ENCODE peak calls at places on chromosome 4, in seven cellular contexts. S is H1, D is HCT116, E is GM12878, H is HepG2, I is endothelial cell of umbilical vein, C is K562. L is an unnamed sample.

GRCh38 chr4:38491854-38492478 is 172.0 kb upstream of the KLF3 start:
- DNase-seq in S (no peak), D (no peak), E (no peak), H (no peak), I (no peak), C (no peak), L (no peak)

GRCh38 chr4:29581469-29581868 is 1138.7 kb upstream of the PCDH7 start:
- DNase-seq in S (no peak), D (no peak), E (no peak), H (no peak), I (peak; percentile 30), C (no peak), L (no peak)

GRCh38 chr4:3747582-3747906 is 18.6 kb upstream of the ADRA2C start:
- DNase-seq in S (peak; percentile 93), D (no peak), E (no peak), H (no peak), I (no peak), C (peak; percentile 41), L (peak; percentile 83)

GRCh38 chr4:140704392-140704955 is 51.7 kb downstream of the TBC1D9 start:
- DNase-seq in S (no peak), D (no peak), E (no peak), H (no peak), I (no peak), C (no peak), L (no peak)

GRCh38 chr4:167775374-167775773 is 317.0 kb upstream of the ANXA10 start:
- DNase-seq in S (no peak), D (no peak), E (no peak), H (no peak), I (no peak), C (no peak), L (no peak)

GRCh38 chr4:8729408-8730149 is 137.0 kb downstream of the CPZ start:
- DNase-seq in S (no peak), D (no peak), E (no peak), H (no peak), I (no peak), C (no peak), L (no peak)

GRCh38 chr4:138401330-138401729 is 159.2 kb upstream of the SLC7A11 start:
- DNase-seq in S (no peak), D (no peak), E (no peak), H (no peak), I (peak; percentile 11), C (no peak), L (no peak)

GRCh38 chr4:52142816-52143215 is 91.7 kb downstream of the SPATA18 start:
- DNase-seq in S (no peak), D (no peak), E (no peak), H (no peak), I (no peak), C (no peak), L (no peak)

GRCh38 chr4:121908346-121908745 is 38.1 kb upstream of the BBS7 start:
- DNase-seq in S (no peak), D (no peak), E (no peak), H (no peak), I (no peak), C (no peak), L (no peak)

GRCh38 chr4:38368612-38369011 is 295.4 kb upstream of the KLF3 start:
- DNase-seq in S (no peak), D (no peak), E (no peak), H (no peak), I (no peak), C (no peak), L (no peak)

GRCh38 chr4:141155586-141155985 is 22.3 kb upstream of the RNF150 start:
- DNase-seq in S (no peak), D (no peak), E (no peak), H (no peak), I (no peak), C (no peak), L (no peak)

GRCh38 chr4:24405356-24405755 is 179.0 kb downstream of the DHX15 start:
- DNase-seq in S (no peak), D (no peak), E (no peak), H (no peak), I (no peak), C (no peak), L (no peak)

GRCh38 chr4:126664839-126665238 is 967.9 kb upstream of the INTU start:
- DNase-seq in S (no peak), D (no peak), E (no peak), H (no peak), I (no peak), C (no peak), L (no peak)

GRCh38 chr4:26030780-26031179 is 116.8 kb downstream of the SMIM20 start:
- DNase-seq in S (no peak), D (no peak), E (no peak), H (no peak), I (no peak), C (no peak), L (no peak)

GRCh38 chr4:26028133-26028792 is 114.2 kb downstream of the SMIM20 start:
- DNase-seq in S (peak; percentile 62), D (no peak), E (no peak), H (no peak), I (no peak), C (no peak), L (peak; percentile 94)

GRCh38 chr4:26029512-26030131 is 115.6 kb downstream of the SMIM20 start:
- DNase-seq in S (peak; percentile 59), D (no peak), E (no peak), H (no peak), I (no peak), C (no peak), L (no peak)

GRCh38 chr4:26030260-26030667 is 116.2 kb downstream of the SMIM20 start:
- DNase-seq in S (peak; percentile 63), D (no peak), E (no peak), H (no peak), I (no peak), C (no peak), L (peak; percentile 98)

DNA sequence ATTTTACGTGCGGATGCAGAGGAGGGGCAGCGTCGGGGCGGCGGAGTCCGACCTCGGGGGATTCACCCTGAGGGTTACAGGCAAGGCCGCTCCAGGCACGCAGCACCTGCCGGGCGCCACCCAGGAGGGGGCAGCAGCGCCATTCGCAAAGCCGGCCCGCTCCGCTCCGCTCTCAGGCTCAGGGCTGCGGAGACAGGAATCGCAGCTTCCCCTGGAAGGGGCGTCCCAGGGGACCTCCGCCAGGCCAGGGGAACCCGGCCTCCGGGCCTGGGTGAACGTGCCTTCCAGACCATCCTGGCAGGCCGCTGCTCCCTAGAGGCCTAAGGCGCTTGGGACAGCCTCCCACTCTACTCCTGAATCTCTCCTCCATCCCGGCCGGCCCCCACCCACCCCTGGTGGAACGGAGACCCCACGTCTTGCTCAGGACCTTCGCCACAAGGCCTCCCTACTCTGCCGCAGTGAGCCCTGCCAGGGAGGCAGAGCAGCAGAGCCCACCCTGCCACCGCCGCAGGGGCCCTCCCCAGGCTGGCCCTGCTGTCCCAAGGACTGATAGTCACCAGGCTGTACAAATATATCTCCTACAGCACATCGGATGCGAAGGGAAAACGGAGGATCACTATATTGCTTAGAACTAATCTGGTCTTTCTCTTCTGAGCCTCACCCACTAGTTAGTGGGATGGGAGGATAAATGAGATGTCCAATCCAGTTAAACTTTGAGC is 114.9 kb downstream of the SMIM20 start:
- DNase-seq in S (peak; percentile 91), D (no peak), E (no peak), H (peak; percentile 27), I (peak; percentile 19), C (peak; percentile 52), L (peak; percentile 26)
- H3K27ac ChIP-seq in S (peak overlapping the region; percentile 95), D (no peak overlapping the region), E (no peak overlapping the region), H (no peak overlapping the region), I (no peak overlapping the region), C (no peak overlapping the region), L (peak overlapping the region; percentile 99)

GRCh38 chr4:184536881-184537248 is 62.5 kb upstream of the IRF2 start:
- DNase-seq in S (no peak), D (no peak), E (no peak), H (no peak), I (no peak), C (peak; percentile 19), L (no peak)
- TF ChIP-seq POLR2AphosphoS5 in S (no peak), D (no peak), E (no peak), H (no peak), I (no peak), C (no peak), L (no peak)

GRCh38 chr4:19054916-19055315 is 1033.4 kb upstream of the LCORL start:
- DNase-seq in S (no peak), D (no peak), E (no peak), H (no peak), I (no peak), C (no peak), L (no peak)
- H2AFZ ChIP-seq in S (no peak overlapping the region), D (no peak overlapping the region), E (no peak overlapping the region), H (no peak overlapping the region), I (no peak overlapping the region), C (no peak overlapping the region), L (no peak overlapping the region)

GRCh38 chr4:147481577-147482109 is 746 bp downstream of the EDNRA start:
- DNase-seq in S (peak; percentile 61), D (no peak), E (no peak), H (no peak), I (no peak), C (no peak), L (peak; percentile 60)
- H3K27ac ChIP-seq in S (no peak overlapping the region), D (no peak overlapping the region), E (no peak overlapping the region), H (no peak overlapping the region), I (no peak overlapping the region), C (no peak overlapping the region), L (no peak overlapping the region)

DNA sequence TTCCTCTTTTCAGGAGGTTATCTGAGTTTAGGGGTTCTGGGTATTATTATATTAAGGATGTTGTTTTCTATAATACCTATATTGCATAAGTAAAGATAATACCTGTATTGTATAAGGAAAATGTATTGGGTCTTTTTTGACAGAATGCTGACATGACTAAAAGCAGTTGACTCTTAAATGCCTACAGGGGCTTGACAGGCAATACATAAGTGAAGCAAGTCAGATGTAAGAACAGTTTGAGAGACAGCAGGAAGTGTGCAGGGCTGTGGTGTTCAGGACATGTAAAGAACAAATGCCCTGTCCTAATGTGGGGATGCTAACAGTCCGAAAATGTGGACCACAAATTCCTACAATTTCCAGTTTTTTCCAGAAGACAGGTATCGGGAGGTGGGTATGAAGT is 30.2 kb upstream of the NDST3 start:
- DNase-seq in S (no peak), D (no peak), E (no peak), H (no peak), I (no peak), C (no peak), L (no peak)
- TF ChIP-seq POLR2AphosphoS5 in S (no peak), D (no peak), E (no peak), H (no peak), I (no peak), C (no peak), L (no peak)

DNA sequence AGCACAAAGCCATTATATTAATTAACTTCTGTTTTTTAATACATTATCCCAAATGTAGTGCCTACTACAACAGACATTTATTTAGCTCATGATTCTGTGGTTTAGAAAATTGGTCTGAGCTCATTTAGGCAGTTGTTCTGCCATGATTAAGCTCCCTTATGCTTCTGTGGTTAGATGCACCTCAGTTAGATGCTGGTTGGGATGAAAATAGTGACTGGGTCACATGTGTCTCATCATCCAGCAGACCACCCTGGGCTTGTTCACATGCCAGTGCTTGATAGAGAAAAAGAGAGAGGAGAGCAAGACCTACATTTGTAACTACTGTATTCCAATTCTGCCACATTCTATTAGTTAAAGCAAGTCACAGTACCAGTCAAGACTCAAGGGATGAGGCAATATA is 376.4 kb upstream of the GNPDA2 start:
- DNase-seq in S (no peak), D (no peak), E (no peak), H (no peak), I (no peak), C (no peak), L (no peak)
- H2AFZ ChIP-seq in S (no peak overlapping the region), D (no peak overlapping the region), E (no peak overlapping the region), H (no peak overlapping the region), I (no peak overlapping the region), C (no peak overlapping the region), L (no peak overlapping the region)

GRCh38 chr4:94548571-94548970 is 96.8 kb downstream of the PDLIM5 start:
- DNase-seq in S (no peak), D (peak; percentile 43), E (no peak), H (peak; percentile 71), I (peak; percentile 93), C (no peak), L (peak; percentile 33)
- H3K27ac ChIP-seq in S (no peak overlapping the region), D (peak overlapping the region; percentile 78), E (no peak overlapping the region), H (no peak overlapping the region), I (peak overlapping the region; percentile 69), C (peak overlapping the region; percentile 50), L (no peak overlapping the region)

L was measured in GM23338.